ENCODE peak calls at places on chromosomes 2 and 18, in five cellular contexts. V, Z, O, C and R are unnamed samples.

GRCh38 chr2:73075477-73076373 is 4.2 kb upstream of the SFXN5 start:
- DNase-seq in V (peak), O (peak), Z (no peak), C (no peak), R (no peak)

GRCh38 chr2:19256239-19256638 is 102.2 kb downstream of the OSR1 start:
- DNase-seq in C (no peak), O (no peak), V (no peak), Z (no peak), R (no peak)

GRCh38 chr18:21656402-21656801 is 44.3 kb downstream of the SNRPD1 start:
- DNase-seq in O (no peak), Z (no peak), C (no peak), V (no peak), R (no peak)

GRCh38 chr2:141557329-141558098 is 573.3 kb downstream of the LRP1B start:
- DNase-seq in C (no peak), V (no peak), O (no peak), Z (no peak), R (no peak)

GRCh38 chr18:75531851-75532241 is 104.3 kb upstream of the SMIM21 start:
- DNase-seq in O (no peak), C (no peak), V (no peak), Z (no peak), R (no peak)

GRCh38 chr2:239864247-239865058 is 160.7 kb downstream of the NDUFA10 start:
- DNase-seq in C (no peak), Z (no peak), V (no peak), O (no peak), R (no peak)

GRCh38 chr2:240538031-240538780 is 19.6 kb downstream of the ANKMY1 start:
- DNase-seq in C (no peak), Z (no peak), O (no peak), V (no peak), R (no peak)

GRCh38 chr2:36425771-36426340 is 70.3 kb downstream of the CRIM1 start:
- DNase-seq in C (no peak), O (no peak), V (no peak), Z (no peak), R (no peak)

GRCh38 chr18:78506031-78506461 is 473.6 kb upstream of the SALL3 start:
- DNase-seq in O (peak), V (no peak), C (no peak), Z (no peak), R (no peak)